ENCODE peak calls at places on chromosome X, in six cellular contexts. One of them, this sample, is unnamed.

GRCh38 chrX:30900227-30900626 is 11.2 kb upstream of the TAB3 start:
- DNase-seq in stimulated activated CD4-positive, alpha-beta T cell treated with anti-CD3 and anti-CD28 coated beads, Interleukin-2, amount 100 ng/mL, for 48 hours: no peak
- DNase-seq in midbrain: no peak
- DNase-seq in CD8-positive, alpha-beta T cell: no peak
- DNase-seq in WTC11: no peak
- DNase-seq in NCI-H748 treated with DMSO at 0.1 percent for 48 hours: no peak
- DNase-seq in this sample: no peak

GRCh38 chrX:119686087-119686639 is 6.8 kb downstream of the SEPTIN6 start:
- DNase-seq in WTC11: no peak
- DNase-seq in CD8-positive, alpha-beta T cell: no peak
- DNase-seq in NCI-H748 treated with DMSO at 0.1 percent for 48 hours: no peak
- DNase-seq in stimulated activated CD4-positive, alpha-beta T cell treated with anti-CD3 and anti-CD28 coated beads, Interleukin-2, amount 100 ng/mL, for 48 hours: no peak
- DNase-seq in midbrain: no peak
- DNase-seq in this sample: no peak

GRCh38 chrX:46791927-46792825 is 33.3 kb upstream of the SLC9A7 start:
- DNase-seq in WTC11: peak
- DNase-seq in CD8-positive, alpha-beta T cell: no peak
- DNase-seq in midbrain: no peak
- DNase-seq in stimulated activated CD4-positive, alpha-beta T cell treated with anti-CD3 and anti-CD28 coated beads, Interleukin-2, amount 100 ng/mL, for 48 hours: peak
- DNase-seq in NCI-H748 treated with DMSO at 0.1 percent for 48 hours: no peak
- DNase-seq in this sample: peak

GRCh38 chrX:84320023-84320422 is 132.0 kb upstream of the RPS6KA6 start:
- DNase-seq in NCI-H748 treated with DMSO at 0.1 percent for 48 hours: no peak
- DNase-seq in WTC11: no peak
- DNase-seq in midbrain: no peak
- DNase-seq in stimulated activated CD4-positive, alpha-beta T cell treated with anti-CD3 and anti-CD28 coated beads, Interleukin-2, amount 100 ng/mL, for 48 hours: no peak
- DNase-seq in CD8-positive, alpha-beta T cell: no peak
- DNase-seq in this sample: no peak

GRCh38 chrX:102154900-102155805 is 624 bp downstream of the BEX5 start:
- DNase-seq in stimulated activated CD4-positive, alpha-beta T cell treated with anti-CD3 and anti-CD28 coated beads, Interleukin-2, amount 100 ng/mL, for 48 hours: peak
- DNase-seq in NCI-H748 treated with DMSO at 0.1 percent for 48 hours: peak
- DNase-seq in CD8-positive, alpha-beta T cell: no peak
- DNase-seq in WTC11: no peak
- DNase-seq in midbrain: no peak
- DNase-seq in this sample: no peak

GRCh38 chrX:30887721-30888120 is 1.3 kb downstream of the TAB3 start:
- DNase-seq in stimulated activated CD4-positive, alpha-beta T cell treated with anti-CD3 and anti-CD28 coated beads, Interleukin-2, amount 100 ng/mL, for 48 hours: peak
- DNase-seq in NCI-H748 treated with DMSO at 0.1 percent for 48 hours: no peak
- DNase-seq in CD8-positive, alpha-beta T cell: no peak
- DNase-seq in midbrain: no peak
- DNase-seq in WTC11: no peak
- DNase-seq in this sample: no peak

GRCh38 chrX:53256446-53257041 is 24.8 kb downstream of the IQSEC2 start:
- DNase-seq in NCI-H748 treated with DMSO at 0.1 percent for 48 hours: no peak
- DNase-seq in CD8-positive, alpha-beta T cell: no peak
- DNase-seq in midbrain: no peak
- DNase-seq in stimulated activated CD4-positive, alpha-beta T cell treated with anti-CD3 and anti-CD28 coated beads, Interleukin-2, amount 100 ng/mL, for 48 hours: no peak
- DNase-seq in WTC11: peak
- DNase-seq in this sample: no peak

GRCh38 chrX:119004920-119005524 is 30.6 kb downstream of the LONRF3 start:
- DNase-seq in CD8-positive, alpha-beta T cell: peak
- DNase-seq in stimulated activated CD4-positive, alpha-beta T cell treated with anti-CD3 and anti-CD28 coated beads, Interleukin-2, amount 100 ng/mL, for 48 hours: peak
- DNase-seq in midbrain: peak
- DNase-seq in NCI-H748 treated with DMSO at 0.1 percent for 48 hours: peak
- DNase-seq in WTC11: peak
- DNase-seq in this sample: peak

GRCh38 chrX:39900788-39901170 is 197.0 kb downstream of the BCOR start:
- DNase-seq in CD8-positive, alpha-beta T cell: no peak
- DNase-seq in midbrain: no peak
- DNase-seq in stimulated activated CD4-positive, alpha-beta T cell treated with anti-CD3 and anti-CD28 coated beads, Interleukin-2, amount 100 ng/mL, for 48 hours: no peak
- DNase-seq in WTC11: no peak
- DNase-seq in NCI-H748 treated with DMSO at 0.1 percent for 48 hours: no peak
- DNase-seq in this sample: no peak

GRCh38 chrX:132412208-132412607 is 76.6 kb downstream of the MBNL3 start:
- DNase-seq in midbrain: no peak
- DNase-seq in NCI-H748 treated with DMSO at 0.1 percent for 48 hours: no peak
- DNase-seq in CD8-positive, alpha-beta T cell: no peak
- DNase-seq in WTC11: peak
- DNase-seq in stimulated activated CD4-positive, alpha-beta T cell treated with anti-CD3 and anti-CD28 coated beads, Interleukin-2, amount 100 ng/mL, for 48 hours: no peak
- DNase-seq in this sample: no peak

GRCh38 chrX:110280954-110281353 is 36.9 kb downstream of the AMMECR1 start:
- DNase-seq in NCI-H748 treated with DMSO at 0.1 percent for 48 hours: no peak
- DNase-seq in midbrain: no peak
- DNase-seq in WTC11: no peak
- DNase-seq in stimulated activated CD4-positive, alpha-beta T cell treated with anti-CD3 and anti-CD28 coated beads, Interleukin-2, amount 100 ng/mL, for 48 hours: no peak
- DNase-seq in CD8-positive, alpha-beta T cell: no peak
- DNase-seq in this sample: no peak

GRCh38 chrX:22323541-22323940 is 50.8 kb downstream of the CBLL2 start:
- DNase-seq in NCI-H748 treated with DMSO at 0.1 percent for 48 hours: no peak
- DNase-seq in CD8-positive, alpha-beta T cell: no peak
- DNase-seq in stimulated activated CD4-positive, alpha-beta T cell treated with anti-CD3 and anti-CD28 coated beads, Interleukin-2, amount 100 ng/mL, for 48 hours: no peak
- DNase-seq in midbrain: no peak
- DNase-seq in WTC11: no peak
- DNase-seq in this sample: no peak

This sample was measured in GDM1.